ENCODE peak calls at places on chromosomes 12 and 14, in five cellular contexts. W is EH, I is cardiac fibroblast, K is renal cortical epithelial cell, U is HFF-Myc. Q is an unnamed sample.
A peak's percentile ranks its signal among the peaks of the same experiment; 100 is the strongest.

GRCh38 chr12:78671295-78671694 is 193.3 kb upstream of the SYT1 start:
- DNase-seq in W (peak; percentile 74), I (peak; percentile 95), K (peak; percentile 73), U (no peak), Q (peak; percentile 18)

GRCh38 chr12:53268637-53269562 is 801 bp downstream of the ESPL1 start:
- DNase-seq in W (peak; percentile 43), I (no peak), K (no peak), U (no peak), Q (no peak)

GRCh38 chr12:113712481-113712880 is 240.8 kb upstream of the LHX5 start:
- DNase-seq in W (no peak), I (no peak), K (no peak), U (no peak), Q (no peak)

GRCh38 chr12:30154996-30155730 is 371.4 kb upstream of the TMTC1 start:
- DNase-seq in W (peak; percentile 6), I (peak; percentile 62), K (no peak), U (no peak), Q (peak; percentile 71)

GRCh38 chr12:97650242-97650641 is 187.6 kb downstream of the RMST start:
- DNase-seq in W (no peak), I (no peak), K (peak; percentile 60), U (no peak), Q (peak; percentile 6)

GRCh38 chr12:116126610-116127009 is 150.9 kb downstream of the MED13L start:
- DNase-seq in W (peak; percentile 67), I (no peak), K (no peak), U (no peak), Q (no peak)

GRCh38 chr12:123886931-123887582 is 85.6 kb downstream of the CCDC92 start:
- DNase-seq in W (no peak), I (no peak), K (no peak), U (no peak), Q (no peak)

GRCh38 chr12:132803883-132804282 is 24.8 kb downstream of the GOLGA3 start:
- DNase-seq in W (no peak), I (no peak), K (no peak), U (no peak), Q (peak; percentile 57)

GRCh38 chr14:23034498-23035302 is at the start of gene PSMB5:
- DNase-seq in W (peak; percentile 95), I (peak; percentile 98), K (peak; percentile 97), U (peak; percentile 90), Q (peak; percentile 92)

GRCh38 chr12:29012673-29013072 is 136.4 kb upstream of the FAR2 start:
- DNase-seq in W (no peak), I (no peak), K (no peak), U (no peak), Q (no peak)

GRCh38 chr14:71086571-71086970 is 179.3 kb downstream of the PCNX1 start:
- DNase-seq in W (no peak), I (no peak), K (no peak), U (no peak), Q (no peak)

GRCh38 chr12:108576660-108577234 is 14.4 kb downstream of the ISCU start:
- DNase-seq in W (peak; percentile 57), I (no peak), K (peak; percentile 80), U (no peak), Q (no peak)

GRCh38 chr14:74502236-74503019 is 8.9 kb downstream of the ISCA2 start:
- DNase-seq in W (peak; percentile 52), I (peak; percentile 44), K (peak; percentile 59), U (no peak), Q (no peak)

Q was measured in stromal cell of bone marrow.